ENCODE peak calls at places on chromosome 11, in nine cellular contexts. V, M, D, S, W, L, O, B and U are unnamed samples.

GRCh38 chr11:129530154-129530895 is 154.7 kb downstream of the BARX2 start:
- DNase-seq in V (no peak), M (no peak), D (no peak), S (no peak), W (no peak), L (no peak), O (no peak), B (no peak), U (no peak)

GRCh38 chr11:123145220-123145619 is 49.8 kb downstream of the CLMP start:
- DNase-seq in V (no peak), M (no peak), D (no peak), S (peak), W (peak), L (no peak), O (peak), B (peak), U (no peak)

GRCh38 chr11:19349340-19350025 is 108.7 kb upstream of the E2F8 start:
- DNase-seq in V (peak), M (no peak), D (no peak), S (peak), W (no peak), L (no peak), O (no peak), B (no peak), U (no peak)

GRCh38 chr11:122242731-122243130 is 126.7 kb upstream of the BLID start:
- DNase-seq in V (no peak), M (no peak), D (no peak), S (no peak), W (no peak), L (peak), O (no peak), B (no peak), U (no peak)

GRCh38 chr11:15629690-15630321 is 515.1 kb downstream of the INSC start:
- DNase-seq in V (no peak), M (peak), D (no peak), S (no peak), W (peak), L (no peak), O (no peak), B (peak), U (peak)

GRCh38 chr11:61923166-61924015 is 6.0 kb upstream of the RAB3IL1 start:
- DNase-seq in V (peak), M (no peak), D (no peak), S (peak), W (no peak), L (peak), O (no peak), B (no peak), U (peak)

GRCh38 chr11:72586591-72587090 is 87.6 kb downstream of the PDE2A start:
- DNase-seq in V (no peak), M (no peak), D (no peak), S (no peak), W (no peak), L (no peak), O (no peak), B (no peak), U (no peak)

GRCh38 chr11:129788278-129788677 is 27.4 kb upstream of the TMEM45B start:
- DNase-seq in V (no peak), M (no peak), D (no peak), S (no peak), W (no peak), L (no peak), O (no peak), B (no peak), U (no peak)

GRCh38 chr11:12029738-12030363 is 21.4 kb upstream of the DKK3 start:
- DNase-seq in V (no peak), M (no peak), D (no peak), S (no peak), W (peak), L (no peak), O (no peak), B (peak), U (no peak)

GRCh38 chr11:2825261-2825885 is 60.2 kb downstream of the CDKN1C start:
- DNase-seq in V (peak), M (no peak), D (no peak), S (peak), W (peak), L (peak), O (no peak), B (peak), U (no peak)

GRCh38 chr11:134486704-134487103 is 74.7 kb upstream of the B3GAT1 start:
- DNase-seq in V (no peak), M (no peak), D (no peak), S (no peak), W (no peak), L (no peak), O (no peak), B (no peak), U (no peak)

GRCh38 chr11:20057055-20057943 is 103.0 kb downstream of the DBX1 start:
- DNase-seq in V (no peak), M (no peak), D (no peak), S (peak), W (peak), L (no peak), O (no peak), B (peak), U (no peak)

GRCh38 chr11:122197055-122197987 is 81.3 kb upstream of the BLID start:
- DNase-seq in V (no peak), M (no peak), D (no peak), S (peak), W (peak), L (peak), O (peak), B (peak), U (no peak)

GRCh38 chr11:12207384-12208150 is 97.2 kb downstream of the MICAL2 start:
- DNase-seq in V (no peak), M (no peak), D (no peak), S (no peak), W (no peak), L (no peak), O (no peak), B (no peak), U (no peak)

GRCh38 chr11:130166457-130166784 is 6.8 kb downstream of the ST14 start:
- DNase-seq in V (no peak), M (peak), D (no peak), S (peak), W (peak), L (no peak), O (peak), B (peak), U (no peak)

GRCh38 chr11:94537051-94537600 is 6.6 kb upstream of the FUT4 start:
- DNase-seq in V (no peak), M (no peak), D (no peak), S (peak), W (no peak), L (no peak), O (no peak), B (no peak), U (no peak)

GRCh38 chr11:101442936-101443521 is 140.8 kb downstream of the TRPC6 start:
- DNase-seq in V (no peak), M (no peak), D (no peak), S (no peak), W (no peak), L (no peak), O (no peak), B (no peak), U (no peak)

GRCh38 chr11:69249086-69249640 is 44.8 kb upstream of the MYEOV start:
- DNase-seq in V (peak), M (no peak), D (no peak), S (no peak), W (no peak), L (no peak), O (no peak), B (no peak), U (no peak)

GRCh38 chr11:62217191-62217748 is 8.8 kb downstream of the SCGB2A1 start:
- DNase-seq in V (no peak), M (peak), D (no peak), S (peak), W (peak), L (no peak), O (no peak), B (no peak), U (no peak)

GRCh38 chr11:17745032-17745772 is 10.6 kb downstream of the KCNC1 start:
- DNase-seq in V (no peak), M (no peak), D (no peak), S (no peak), W (no peak), L (no peak), O (no peak), B (no peak), U (no peak)

GRCh38 chr11:111194789-111195188 is 50.7 kb upstream of the POU2AF2 start:
- DNase-seq in V (no peak), M (no peak), D (no peak), S (no peak), W (no peak), L (no peak), O (no peak), B (no peak), U (no peak)

GRCh38 chr11:110989734-110990133 is 255.8 kb upstream of the POU2AF2 start:
- DNase-seq in V (no peak), M (no peak), D (no peak), S (peak), W (no peak), L (no peak), O (no peak), B (peak), U (no peak)

GRCh38 chr11:2748814-2749554 is 49.2 kb upstream of the KCNQ1OT1 start:
- DNase-seq in V (no peak), M (no peak), D (no peak), S (no peak), W (no peak), L (no peak), O (no peak), B (no peak), U (no peak)

GRCh38 chr11:46382644-46383403 is 1.4 kb downstream of the MDK start:
- DNase-seq in V (no peak), M (no peak), D (no peak), S (peak), W (no peak), L (no peak), O (peak), B (no peak), U (peak)

GRCh38 chr11:79314906-79315689 is 125.7 kb downstream of the TENM4 start:
- DNase-seq in V (no peak), M (no peak), D (no peak), S (peak), W (peak), L (no peak), O (no peak), B (peak), U (peak)

GRCh38 chr11:15826826-15827225 is 529.5 kb downstream of the SOX6 start:
- DNase-seq in V (no peak), M (peak), D (peak), S (peak), W (peak), L (peak), O (peak), B (peak), U (peak)

GRCh38 chr11:96607890-96608558 is 218.2 kb downstream of the JRKL start:
- DNase-seq in V (no peak), M (no peak), D (no peak), S (no peak), W (peak), L (no peak), O (no peak), B (peak), U (no peak)

GRCh38 chr11:74185695-74186094 is 14.6 kb downstream of the PPME1 start:
- DNase-seq in V (no peak), M (no peak), D (no peak), S (no peak), W (no peak), L (no peak), O (no peak), B (peak), U (no peak)

DNA sequence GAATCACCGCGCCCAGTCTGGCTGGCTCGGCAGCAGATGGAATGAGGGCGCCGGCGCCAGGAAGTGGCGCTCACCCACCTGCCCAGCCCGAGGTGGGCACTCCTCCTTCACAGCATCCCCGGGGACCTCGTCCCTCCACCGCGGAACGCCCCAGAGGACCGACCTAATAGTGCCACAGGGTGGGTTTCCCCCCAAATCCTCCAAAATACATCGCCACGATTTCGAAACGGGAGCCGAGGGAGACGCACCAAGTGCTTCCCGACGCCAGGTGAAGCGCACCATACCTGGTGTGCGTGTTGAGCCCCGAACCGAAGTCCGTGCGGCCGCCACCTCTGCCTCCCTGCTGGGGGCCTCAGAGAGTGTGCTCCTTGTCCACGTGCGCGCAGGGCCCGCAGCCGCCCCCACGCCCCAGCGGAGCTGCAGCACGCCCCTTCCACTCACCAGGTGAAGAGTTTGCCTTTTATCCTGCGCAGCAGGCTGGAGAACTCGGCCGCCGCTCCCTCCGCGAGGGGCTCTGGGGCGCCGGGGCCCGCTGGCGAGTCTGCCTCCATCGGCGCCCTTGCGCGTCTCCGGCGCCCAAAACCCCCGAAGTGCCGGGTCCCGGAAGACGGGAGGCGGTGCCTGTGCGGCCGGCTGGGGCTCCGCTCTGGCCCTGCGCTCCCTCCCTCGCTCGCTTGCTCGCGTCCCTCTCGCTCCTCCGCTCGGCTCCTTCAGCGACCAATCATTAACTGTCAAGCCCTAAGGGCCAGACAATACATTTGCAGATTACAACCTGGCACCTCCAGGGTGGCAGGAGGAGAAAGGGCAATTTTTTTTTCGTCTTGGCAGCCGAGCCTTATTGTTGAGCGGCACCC is at the start of gene SLC35F2:
- DNase-seq in V (peak), M (peak), D (peak), S (peak), W (peak), L (peak), O (peak), B (peak), U (peak)
- TF ChIP-seq CTCF in V (no peak), M (peak), D (peak), S (no peak), W (no peak), L (no peak), O (peak), B (no peak), U (no peak)

GRCh38 chr11:119049081-119049480 is 7.9 kb downstream of the HYOU1 start:
- DNase-seq in V (no peak), M (no peak), D (no peak), S (no peak), W (no peak), L (no peak), O (no peak), B (no peak), U (no peak)

GRCh38 chr11:119054418-119054817 is 2.6 kb downstream of the HYOU1 start:
- DNase-seq in V (no peak), M (no peak), D (no peak), S (no peak), W (no peak), L (no peak), O (no peak), B (no peak), U (no peak)

GRCh38 chr11:119055901-119056300 is 1.1 kb downstream of the HYOU1 start:
- DNase-seq in V (no peak), M (peak), D (no peak), S (peak), W (peak), L (no peak), O (peak), B (peak), U (no peak)

GRCh38 chr11:119051440-119052162 is 5.4 kb downstream of the HYOU1 start:
- DNase-seq in V (no peak), M (no peak), D (peak), S (no peak), W (no peak), L (no peak), O (no peak), B (no peak), U (no peak)

GRCh38 chr11:119052163-119052814 is 4.7 kb downstream of the HYOU1 start:
- DNase-seq in V (no peak), M (no peak), D (no peak), S (no peak), W (no peak), L (no peak), O (no peak), B (peak), U (no peak)
- TF ChIP-seq CTCF in V (no peak), M (no peak), D (no peak), S (no peak), W (no peak), L (no peak), O (no peak), B (no peak), U (no peak)

DNA sequence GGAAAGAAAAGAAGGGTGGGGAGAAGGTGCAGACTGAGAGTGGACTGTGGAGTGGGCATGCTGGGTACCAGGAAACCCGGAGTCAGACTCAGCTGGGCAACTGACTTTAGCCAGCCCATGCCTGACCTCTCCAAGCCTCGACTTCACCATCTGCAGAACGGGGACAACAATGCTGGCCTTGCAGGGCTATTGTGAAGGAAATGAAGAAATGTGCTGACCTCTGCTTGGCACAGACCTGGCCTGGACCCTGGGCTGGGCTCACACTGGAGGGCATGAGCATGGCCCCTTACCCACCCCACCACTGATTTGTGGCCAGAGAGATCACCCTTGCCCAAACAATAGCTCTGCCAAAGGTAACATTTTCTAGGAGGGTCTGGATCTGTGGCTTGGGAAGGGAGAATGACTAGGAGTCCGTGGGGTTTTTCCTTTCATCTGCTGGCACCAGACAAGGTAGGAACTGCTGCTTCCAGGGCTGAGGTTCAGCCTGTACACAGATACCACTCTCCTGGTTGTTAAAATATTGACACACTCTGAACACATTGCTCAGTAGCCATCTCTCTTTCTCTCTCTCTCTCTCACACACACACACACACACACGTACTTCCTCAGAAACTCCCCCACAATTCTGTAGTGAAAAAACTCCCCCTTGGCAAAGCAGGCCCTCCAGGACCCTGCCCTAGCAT is 909 bp downstream of the MOGAT2 start:
- DNase-seq in V (no peak), M (no peak), D (no peak), S (no peak), W (no peak), L (no peak), O (no peak), B (no peak), U (no peak)
- TF ChIP-seq CTCF in V (no peak), M (no peak), D (no peak), S (no peak), W (no peak), L (no peak), O (no peak), B (no peak), U (no peak)

GRCh38 chr11:58358969-58359368 is at the start of gene OR5B17:
- DNase-seq in V (no peak), M (no peak), D (no peak), S (no peak), W (no peak), L (no peak), O (no peak), B (no peak), U (no peak)
- TF ChIP-seq CTCF in V (no peak), M (no peak), D (no peak), S (no peak), W (no peak), L (no peak), O (no peak), B (no peak), U (no peak)

DNA sequence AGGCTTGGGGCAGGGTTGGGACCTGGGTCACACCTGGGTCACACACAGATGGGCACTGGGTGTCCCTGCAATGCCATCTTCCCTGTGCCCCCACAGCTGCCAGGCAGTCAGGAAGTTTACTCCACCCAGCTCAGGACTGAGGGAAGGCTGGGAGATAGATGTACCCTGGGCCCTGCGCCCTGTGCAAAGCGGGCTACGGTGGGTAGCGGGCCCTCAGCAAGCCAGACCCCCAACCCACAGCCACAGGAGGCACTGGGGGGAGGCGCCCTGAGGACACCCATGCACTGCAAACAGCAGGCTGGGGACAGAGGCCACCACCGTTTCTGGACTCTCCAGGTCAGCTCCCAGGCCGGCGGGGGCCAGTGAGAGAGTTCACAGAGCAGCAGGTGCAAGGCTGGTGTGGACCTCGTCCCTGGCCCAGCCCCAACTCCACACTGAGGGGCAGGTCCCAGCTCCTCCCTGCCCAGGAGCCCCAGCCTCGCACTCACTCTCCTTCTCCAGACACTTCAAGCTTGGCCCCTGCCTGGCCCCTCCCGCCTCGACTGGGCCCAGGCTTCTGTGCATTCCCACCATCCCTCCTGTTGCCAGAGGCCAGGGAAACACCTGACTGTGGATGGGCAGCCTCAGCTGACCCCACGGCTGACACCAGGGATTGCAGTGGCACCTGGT is 4.9 kb downstream of the DUSP8 start:
- DNase-seq in V (no peak), M (no peak), D (no peak), S (no peak), W (no peak), L (no peak), O (no peak), B (no peak), U (no peak)
- TF ChIP-seq CTCF in V (no peak), M (no peak), D (no peak), S (no peak), W (no peak), L (no peak), O (peak), B (no peak), U (no peak)

GRCh38 chr11:65890324-65891179 is at the start of gene CCDC85B:
- DNase-seq in V (peak), M (peak), D (peak), S (peak), W (peak), L (peak), O (peak), B (peak), U (peak)
- TF ChIP-seq CTCF in V (no peak), M (peak), D (no peak), S (no peak), W (peak), L (peak), O (peak), B (peak), U (peak)

DNA sequence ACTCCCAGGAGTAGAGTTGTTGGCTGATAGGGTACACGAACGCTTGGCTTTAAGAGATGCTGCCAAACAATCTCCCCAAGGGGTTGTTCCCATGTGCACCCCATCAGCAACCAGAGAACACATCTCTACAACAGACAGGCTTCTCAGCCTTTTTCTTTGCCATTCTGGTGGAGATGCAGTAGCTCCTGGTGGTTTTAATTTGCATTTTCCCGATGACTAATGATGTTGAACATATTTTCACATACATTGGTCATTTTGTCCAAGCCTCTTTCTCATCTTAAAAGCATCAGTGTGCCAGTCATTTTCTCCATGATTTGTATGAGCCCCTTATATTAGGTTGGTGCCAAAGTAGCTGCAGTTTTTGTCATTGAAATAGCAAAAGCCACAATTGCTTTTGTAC is 21.8 kb downstream of the DHCR7 start:
- DNase-seq in V (no peak), M (no peak), D (no peak), S (no peak), W (no peak), L (no peak), O (no peak), B (no peak), U (no peak)
- TF ChIP-seq CTCF in V (no peak), M (no peak), D (no peak), S (no peak), W (no peak), L (no peak), O (no peak), B (no peak), U (no peak)